ENCODE peak calls at places on chromosomes 6 and 20, in nine cellular contexts. One of them, this sample, is unnamed.

GRCh38 chr6:19329078-19329477 is 508.1 kb upstream of the ID4 start:
- DNase-seq in Kasumi-1: no peak
- DNase-seq in mucosa of descending colon: no peak
- DNase-seq in effector CD4-positive, alpha-beta T cell: no peak
- DNase-seq in DMS79 treated with DMSO at 0.1 percent for 48 hours: no peak
- DNase-seq in EL: no peak
- DNase-seq in T follicular helper cell: no peak
- DNase-seq in RPMI8226: no peak
- DNase-seq in frontal cortex: no peak
- DNase-seq in this sample: no peak

GRCh38 chr20:10986586-10986985 is 312.8 kb upstream of the JAG1 start:
- DNase-seq in RPMI8226: no peak
- DNase-seq in mucosa of descending colon: no peak
- DNase-seq in EL: peak
- DNase-seq in Kasumi-1: no peak
- DNase-seq in T follicular helper cell: no peak
- DNase-seq in frontal cortex: no peak
- DNase-seq in effector CD4-positive, alpha-beta T cell: no peak
- DNase-seq in DMS79 treated with DMSO at 0.1 percent for 48 hours: no peak
- DNase-seq in this sample: no peak

GRCh38 chr6:163863565-163863964 is 449.0 kb downstream of the QKI start:
- DNase-seq in T follicular helper cell: no peak
- DNase-seq in mucosa of descending colon: no peak
- DNase-seq in frontal cortex: no peak
- DNase-seq in RPMI8226: peak
- DNase-seq in EL: no peak
- DNase-seq in effector CD4-positive, alpha-beta T cell: no peak
- DNase-seq in DMS79 treated with DMSO at 0.1 percent for 48 hours: no peak
- DNase-seq in Kasumi-1: no peak
- DNase-seq in this sample: no peak

GRCh38 chr20:55935448-55936221 is 69.7 kb downstream of the CBLN4 start:
- DNase-seq in T follicular helper cell: no peak
- DNase-seq in DMS79 treated with DMSO at 0.1 percent for 48 hours: no peak
- DNase-seq in EL: no peak
- DNase-seq in mucosa of descending colon: no peak
- DNase-seq in effector CD4-positive, alpha-beta T cell: no peak
- DNase-seq in RPMI8226: no peak
- DNase-seq in Kasumi-1: no peak
- DNase-seq in frontal cortex: no peak
- DNase-seq in this sample: no peak

GRCh38 chr6:19836799-19837510 is at the start of gene ID4:
- DNase-seq in effector CD4-positive, alpha-beta T cell: no peak
- DNase-seq in mucosa of descending colon: peak
- DNase-seq in T follicular helper cell: no peak
- DNase-seq in RPMI8226: no peak
- DNase-seq in EL: peak
- DNase-seq in Kasumi-1: no peak
- DNase-seq in DMS79 treated with DMSO at 0.1 percent for 48 hours: peak
- DNase-seq in frontal cortex: peak
- DNase-seq in this sample: peak

GRCh38 chr6:44301106-44301505 is 12.0 kb downstream of the AARS2 start:
- DNase-seq in effector CD4-positive, alpha-beta T cell: no peak
- DNase-seq in DMS79 treated with DMSO at 0.1 percent for 48 hours: no peak
- DNase-seq in Kasumi-1: no peak
- DNase-seq in frontal cortex: no peak
- DNase-seq in RPMI8226: no peak
- DNase-seq in T follicular helper cell: no peak
- DNase-seq in EL: no peak
- DNase-seq in mucosa of descending colon: no peak
- DNase-seq in this sample: no peak

GRCh38 chr6:81171991-81172740 is 580.3 kb downstream of the TENT5A start:
- DNase-seq in mucosa of descending colon: peak
- DNase-seq in EL: peak
- DNase-seq in frontal cortex: no peak
- DNase-seq in RPMI8226: no peak
- DNase-seq in DMS79 treated with DMSO at 0.1 percent for 48 hours: no peak
- DNase-seq in effector CD4-positive, alpha-beta T cell: no peak
- DNase-seq in Kasumi-1: no peak
- DNase-seq in T follicular helper cell: no peak
- DNase-seq in this sample: peak

GRCh38 chr6:13272131-13273046 is 55.9 kb downstream of the TBC1D7 start:
- DNase-seq in DMS79 treated with DMSO at 0.1 percent for 48 hours: no peak
- DNase-seq in frontal cortex: no peak
- DNase-seq in EL: no peak
- DNase-seq in RPMI8226: peak
- DNase-seq in effector CD4-positive, alpha-beta T cell: no peak
- DNase-seq in mucosa of descending colon: peak
- DNase-seq in T follicular helper cell: no peak
- DNase-seq in Kasumi-1: peak
- DNase-seq in this sample: peak

GRCh38 chr6:121522265-121522664 is 86.8 kb downstream of the GJA1 start:
- DNase-seq in frontal cortex: no peak
- DNase-seq in effector CD4-positive, alpha-beta T cell: no peak
- DNase-seq in RPMI8226: no peak
- DNase-seq in Kasumi-1: no peak
- DNase-seq in T follicular helper cell: no peak
- DNase-seq in DMS79 treated with DMSO at 0.1 percent for 48 hours: no peak
- DNase-seq in EL: peak
- DNase-seq in mucosa of descending colon: no peak
- DNase-seq in this sample: peak

GRCh38 chr20:2108987-2109386 is 7.4 kb downstream of the STK35 start:
- DNase-seq in mucosa of descending colon: no peak
- DNase-seq in T follicular helper cell: no peak
- DNase-seq in DMS79 treated with DMSO at 0.1 percent for 48 hours: no peak
- DNase-seq in RPMI8226: no peak
- DNase-seq in frontal cortex: no peak
- DNase-seq in Kasumi-1: no peak
- DNase-seq in effector CD4-positive, alpha-beta T cell: no peak
- DNase-seq in EL: peak
- DNase-seq in this sample: peak

GRCh38 chr6:125363360-125364121 is 61.8 kb upstream of the HDDC2 start:
- DNase-seq in frontal cortex: peak
- DNase-seq in mucosa of descending colon: no peak
- DNase-seq in Kasumi-1: no peak
- DNase-seq in T follicular helper cell: no peak
- DNase-seq in RPMI8226: no peak
- DNase-seq in effector CD4-positive, alpha-beta T cell: no peak
- DNase-seq in DMS79 treated with DMSO at 0.1 percent for 48 hours: peak
- DNase-seq in EL: peak
- DNase-seq in this sample: peak

GRCh38 chr6:39980839-39981580 is 46.7 kb upstream of the MOCS1 start:
- DNase-seq in RPMI8226: peak
- DNase-seq in Kasumi-1: peak
- DNase-seq in EL: peak
- DNase-seq in mucosa of descending colon: peak
- DNase-seq in DMS79 treated with DMSO at 0.1 percent for 48 hours: peak
- DNase-seq in T follicular helper cell: no peak
- DNase-seq in effector CD4-positive, alpha-beta T cell: no peak
- DNase-seq in frontal cortex: peak
- DNase-seq in this sample: peak

GRCh38 chr6:99432877-99433276 is 7.8 kb upstream of the PNISR start:
- DNase-seq in effector CD4-positive, alpha-beta T cell: no peak
- DNase-seq in Kasumi-1: no peak
- DNase-seq in T follicular helper cell: no peak
- DNase-seq in frontal cortex: no peak
- DNase-seq in EL: no peak
- DNase-seq in RPMI8226: no peak
- DNase-seq in mucosa of descending colon: no peak
- DNase-seq in DMS79 treated with DMSO at 0.1 percent for 48 hours: no peak
- DNase-seq in this sample: peak

GRCh38 chr6:53359843-53360834 is 11.4 kb upstream of the ELOVL5 start:
- DNase-seq in effector CD4-positive, alpha-beta T cell: no peak
- DNase-seq in Kasumi-1: no peak
- DNase-seq in mucosa of descending colon: peak
- DNase-seq in T follicular helper cell: no peak
- DNase-seq in EL: peak
- DNase-seq in RPMI8226: no peak
- DNase-seq in DMS79 treated with DMSO at 0.1 percent for 48 hours: peak
- DNase-seq in frontal cortex: no peak
- DNase-seq in this sample: peak

GRCh38 chr6:88232753-88233152 is 66.6 kb upstream of the CNR1 start:
- DNase-seq in DMS79 treated with DMSO at 0.1 percent for 48 hours: no peak
- DNase-seq in RPMI8226: no peak
- DNase-seq in frontal cortex: no peak
- DNase-seq in T follicular helper cell: no peak
- DNase-seq in effector CD4-positive, alpha-beta T cell: no peak
- DNase-seq in mucosa of descending colon: no peak
- DNase-seq in Kasumi-1: no peak
- DNase-seq in EL: no peak
- DNase-seq in this sample: no peak

GRCh38 chr6:17269840-17270239 is 11.3 kb upstream of the RBM24 start:
- DNase-seq in effector CD4-positive, alpha-beta T cell: no peak
- DNase-seq in frontal cortex: no peak
- DNase-seq in EL: peak
- DNase-seq in mucosa of descending colon: no peak
- DNase-seq in RPMI8226: no peak
- DNase-seq in Kasumi-1: no peak
- DNase-seq in DMS79 treated with DMSO at 0.1 percent for 48 hours: no peak
- DNase-seq in T follicular helper cell: no peak
- DNase-seq in this sample: no peak

GRCh38 chr6:125132058-125132457 is 21.5 kb upstream of the TPD52L1 start:
- DNase-seq in mucosa of descending colon: no peak
- DNase-seq in effector CD4-positive, alpha-beta T cell: no peak
- DNase-seq in RPMI8226: no peak
- DNase-seq in EL: no peak
- DNase-seq in T follicular helper cell: no peak
- DNase-seq in DMS79 treated with DMSO at 0.1 percent for 48 hours: no peak
- DNase-seq in frontal cortex: no peak
- DNase-seq in Kasumi-1: no peak
- DNase-seq in this sample: no peak

GRCh38 chr20:58709013-58709702 is 16.6 kb downstream of the NPEPL1 start:
- DNase-seq in T follicular helper cell: no peak
- DNase-seq in effector CD4-positive, alpha-beta T cell: no peak
- DNase-seq in DMS79 treated with DMSO at 0.1 percent for 48 hours: no peak
- DNase-seq in mucosa of descending colon: no peak
- DNase-seq in Kasumi-1: no peak
- DNase-seq in EL: no peak
- DNase-seq in RPMI8226: no peak
- DNase-seq in frontal cortex: no peak
- DNase-seq in this sample: no peak

GRCh38 chr6:169289671-169290408 is 36.2 kb upstream of the THBS2 start:
- DNase-seq in DMS79 treated with DMSO at 0.1 percent for 48 hours: no peak
- DNase-seq in mucosa of descending colon: no peak
- DNase-seq in RPMI8226: no peak
- DNase-seq in EL: no peak
- DNase-seq in T follicular helper cell: no peak
- DNase-seq in Kasumi-1: peak
- DNase-seq in effector CD4-positive, alpha-beta T cell: no peak
- DNase-seq in frontal cortex: no peak
- DNase-seq in this sample: peak

GRCh38 chr6:115195239-115195638 is 852.4 kb upstream of the HS3ST5 start:
- DNase-seq in frontal cortex: no peak
- DNase-seq in T follicular helper cell: no peak
- DNase-seq in effector CD4-positive, alpha-beta T cell: no peak
- DNase-seq in EL: no peak
- DNase-seq in RPMI8226: no peak
- DNase-seq in Kasumi-1: no peak
- DNase-seq in mucosa of descending colon: no peak
- DNase-seq in DMS79 treated with DMSO at 0.1 percent for 48 hours: no peak
- DNase-seq in this sample: no peak

GRCh38 chr6:45548657-45549515 is 171.2 kb upstream of the SUPT3H start:
- DNase-seq in DMS79 treated with DMSO at 0.1 percent for 48 hours: no peak
- DNase-seq in mucosa of descending colon: no peak
- DNase-seq in effector CD4-positive, alpha-beta T cell: no peak
- DNase-seq in EL: no peak
- DNase-seq in frontal cortex: no peak
- DNase-seq in T follicular helper cell: no peak
- DNase-seq in Kasumi-1: no peak
- DNase-seq in RPMI8226: peak
- DNase-seq in this sample: no peak

GRCh38 chr20:41697861-41698559 is 79.8 kb upstream of the CHD6 start:
- DNase-seq in RPMI8226: peak
- DNase-seq in effector CD4-positive, alpha-beta T cell: no peak
- DNase-seq in EL: peak
- DNase-seq in frontal cortex: peak
- DNase-seq in Kasumi-1: peak
- DNase-seq in DMS79 treated with DMSO at 0.1 percent for 48 hours: peak
- DNase-seq in T follicular helper cell: no peak
- DNase-seq in mucosa of descending colon: peak
- DNase-seq in this sample: peak

GRCh38 chr6:3751019-3751729 is at the start of gene PXDC1:
- DNase-seq in DMS79 treated with DMSO at 0.1 percent for 48 hours: no peak
- DNase-seq in RPMI8226: peak
- DNase-seq in frontal cortex: no peak
- DNase-seq in T follicular helper cell: no peak
- DNase-seq in EL: no peak
- DNase-seq in mucosa of descending colon: no peak
- DNase-seq in effector CD4-positive, alpha-beta T cell: no peak
- DNase-seq in Kasumi-1: peak
- DNase-seq in this sample: peak

GRCh38 chr20:62640870-62641748 is 1.2 kb upstream of the SLCO4A1 start:
- DNase-seq in RPMI8226: no peak
- DNase-seq in EL: no peak
- DNase-seq in DMS79 treated with DMSO at 0.1 percent for 48 hours: no peak
- DNase-seq in effector CD4-positive, alpha-beta T cell: no peak
- DNase-seq in T follicular helper cell: no peak
- DNase-seq in frontal cortex: no peak
- DNase-seq in mucosa of descending colon: no peak
- DNase-seq in Kasumi-1: peak
- DNase-seq in this sample: no peak

GRCh38 chr6:123036663-123037062 is 40.6 kb downstream of the CLVS2 start:
- DNase-seq in T follicular helper cell: no peak
- DNase-seq in EL: no peak
- DNase-seq in DMS79 treated with DMSO at 0.1 percent for 48 hours: no peak
- DNase-seq in Kasumi-1: no peak
- DNase-seq in frontal cortex: no peak
- DNase-seq in RPMI8226: no peak
- DNase-seq in mucosa of descending colon: no peak
- DNase-seq in effector CD4-positive, alpha-beta T cell: no peak
- DNase-seq in this sample: no peak

GRCh38 chr20:20439602-20440001 is 71.7 kb downstream of the INSM1 start:
- DNase-seq in EL: no peak
- DNase-seq in T follicular helper cell: no peak
- DNase-seq in effector CD4-positive, alpha-beta T cell: no peak
- DNase-seq in RPMI8226: no peak
- DNase-seq in Kasumi-1: no peak
- DNase-seq in frontal cortex: no peak
- DNase-seq in mucosa of descending colon: no peak
- DNase-seq in DMS79 treated with DMSO at 0.1 percent for 48 hours: peak
- DNase-seq in this sample: no peak

GRCh38 chr6:151494235-151494950 is 576 bp downstream of the CCDC170 start:
- DNase-seq in T follicular helper cell: no peak
- DNase-seq in frontal cortex: peak
- DNase-seq in DMS79 treated with DMSO at 0.1 percent for 48 hours: peak
- DNase-seq in mucosa of descending colon: peak
- DNase-seq in EL: peak
- DNase-seq in RPMI8226: no peak
- DNase-seq in effector CD4-positive, alpha-beta T cell: no peak
- DNase-seq in Kasumi-1: no peak
- DNase-seq in this sample: peak

GRCh38 chr6:140183881-140184280 is 809.4 kb upstream of the CITED2 start:
- DNase-seq in Kasumi-1: no peak
- DNase-seq in mucosa of descending colon: no peak
- DNase-seq in EL: peak
- DNase-seq in frontal cortex: no peak
- DNase-seq in effector CD4-positive, alpha-beta T cell: no peak
- DNase-seq in RPMI8226: no peak
- DNase-seq in DMS79 treated with DMSO at 0.1 percent for 48 hours: no peak
- DNase-seq in T follicular helper cell: no peak
- DNase-seq in this sample: no peak

GRCh38 chr6:69802995-69803394 is 6.2 kb upstream of the LMBRD1 start:
- DNase-seq in mucosa of descending colon: no peak
- DNase-seq in effector CD4-positive, alpha-beta T cell: no peak
- DNase-seq in frontal cortex: no peak
- DNase-seq in Kasumi-1: no peak
- DNase-seq in RPMI8226: no peak
- DNase-seq in T follicular helper cell: no peak
- DNase-seq in EL: no peak
- DNase-seq in DMS79 treated with DMSO at 0.1 percent for 48 hours: no peak
- DNase-seq in this sample: no peak

GRCh38 chr20:43824699-43825402 is 89.8 kb upstream of the TOX2 start:
- DNase-seq in effector CD4-positive, alpha-beta T cell: no peak
- DNase-seq in frontal cortex: peak
- DNase-seq in DMS79 treated with DMSO at 0.1 percent for 48 hours: no peak
- DNase-seq in EL: no peak
- DNase-seq in Kasumi-1: no peak
- DNase-seq in RPMI8226: no peak
- DNase-seq in mucosa of descending colon: peak
- DNase-seq in T follicular helper cell: no peak
- DNase-seq in this sample: no peak

GRCh38 chr6:107621216-107621940 is 131.5 kb downstream of the SOBP start:
- DNase-seq in Kasumi-1: no peak
- DNase-seq in frontal cortex: no peak
- DNase-seq in mucosa of descending colon: no peak
- DNase-seq in EL: no peak
- DNase-seq in RPMI8226: no peak
- DNase-seq in DMS79 treated with DMSO at 0.1 percent for 48 hours: no peak
- DNase-seq in effector CD4-positive, alpha-beta T cell: no peak
- DNase-seq in T follicular helper cell: no peak
- DNase-seq in this sample: no peak

This sample was measured in Daoy.